ENCODE peak calls at places on chromosomes 6 and 20, in eight cellular contexts. One of them, this sample, is unnamed. For H3K27me3, the result is how much of the 10 kb centered on the place peaks cover.

GRCh38 chr6:140548379-140548778 is 1173.9 kb upstream of the CITED2 start:
- DNase-seq in body of pancreas: no peak
- DNase-seq in tibial artery: no peak
- DNase-seq in suprapubic skin: no peak
- DNase-seq in uterus: no peak
- DNase-seq in NT2/D1: no peak
- DNase-seq in lower lobe of right lung: no peak
- DNase-seq in H7: no peak
- DNase-seq in this sample: no peak

GRCh38 chr6:27205375-27206278 is 41.9 kb upstream of the PRSS16 start:
- DNase-seq in body of pancreas: no peak
- DNase-seq in NT2/D1: no peak
- DNase-seq in suprapubic skin: no peak
- DNase-seq in tibial artery: no peak
- DNase-seq in lower lobe of right lung: no peak
- DNase-seq in uterus: no peak
- DNase-seq in H7: peak
- DNase-seq in this sample: no peak

GRCh38 chr6:150765457-150765764 is 100.1 kb upstream of the MTHFD1L start:
- DNase-seq in body of pancreas: no peak
- DNase-seq in uterus: no peak
- DNase-seq in H7: no peak
- DNase-seq in lower lobe of right lung: no peak
- DNase-seq in NT2/D1: no peak
- DNase-seq in tibial artery: no peak
- DNase-seq in suprapubic skin: no peak
- DNase-seq in this sample: no peak

GRCh38 chr6:111204881-111205280 is 117.6 kb downstream of the SLC16A10 start:
- DNase-seq in H7: no peak
- DNase-seq in body of pancreas: no peak
- DNase-seq in NT2/D1: no peak
- DNase-seq in lower lobe of right lung: no peak
- DNase-seq in tibial artery: no peak
- DNase-seq in uterus: no peak
- DNase-seq in suprapubic skin: no peak
- DNase-seq in this sample: no peak

GRCh38 chr6:118660218-118660569 is 8.8 kb upstream of the CEP85L start:
- DNase-seq in body of pancreas: no peak
- DNase-seq in uterus: peak
- DNase-seq in suprapubic skin: no peak
- DNase-seq in lower lobe of right lung: no peak
- DNase-seq in NT2/D1: no peak
- DNase-seq in H7: no peak
- DNase-seq in tibial artery: no peak
- DNase-seq in this sample: no peak

GRCh38 chr6:21886601-21887091 is 293.1 kb downstream of the SOX4 start:
- DNase-seq in body of pancreas: no peak
- DNase-seq in uterus: no peak
- DNase-seq in suprapubic skin: no peak
- DNase-seq in lower lobe of right lung: no peak
- DNase-seq in tibial artery: no peak
- DNase-seq in H7: no peak
- DNase-seq in NT2/D1: no peak
- DNase-seq in this sample: no peak

GRCh38 chr6:158387036-158387435 is 74.8 kb downstream of the TULP4 start:
- DNase-seq in NT2/D1: no peak
- DNase-seq in uterus: no peak
- DNase-seq in lower lobe of right lung: no peak
- DNase-seq in suprapubic skin: no peak
- DNase-seq in H7: no peak
- DNase-seq in tibial artery: no peak
- DNase-seq in body of pancreas: no peak
- DNase-seq in this sample: no peak

GRCh38 chr6:77740380-77740779 is 87.5 kb downstream of the MEI4 start:
- DNase-seq in lower lobe of right lung: no peak
- DNase-seq in suprapubic skin: no peak
- DNase-seq in NT2/D1: no peak
- DNase-seq in H7: peak
- DNase-seq in uterus: no peak
- DNase-seq in tibial artery: no peak
- DNase-seq in body of pancreas: no peak
- DNase-seq in this sample: no peak

GRCh38 chr20:57660510-57661199 is 40.4 kb upstream of the ZBP1 start:
- DNase-seq in suprapubic skin: peak
- DNase-seq in body of pancreas: peak
- DNase-seq in uterus: peak
- DNase-seq in H7: no peak
- DNase-seq in NT2/D1: no peak
- DNase-seq in lower lobe of right lung: peak
- DNase-seq in tibial artery: peak
- DNase-seq in this sample: peak

GRCh38 chr6:10223841-10224240 is 191.0 kb downstream of the TFAP2A start:
- DNase-seq in NT2/D1: no peak
- DNase-seq in suprapubic skin: no peak
- DNase-seq in tibial artery: no peak
- DNase-seq in uterus: no peak
- DNase-seq in lower lobe of right lung: no peak
- DNase-seq in body of pancreas: no peak
- DNase-seq in H7: no peak
- DNase-seq in this sample: no peak

GRCh38 chr20:58233881-58234528 is 5.6 kb upstream of the ANKRD60 start:
- DNase-seq in lower lobe of right lung: no peak
- DNase-seq in NT2/D1: peak
- DNase-seq in body of pancreas: peak
- DNase-seq in tibial artery: no peak
- DNase-seq in suprapubic skin: no peak
- DNase-seq in H7: peak
- DNase-seq in uterus: no peak
- DNase-seq in this sample: no peak

GRCh38 chr6:11229267-11230043 is 3.0 kb downstream of the NEDD9 start:
- DNase-seq in NT2/D1: no peak
- DNase-seq in H7: peak
- DNase-seq in body of pancreas: no peak
- DNase-seq in uterus: no peak
- DNase-seq in suprapubic skin: no peak
- DNase-seq in tibial artery: no peak
- DNase-seq in lower lobe of right lung: no peak
- DNase-seq in this sample: no peak

GRCh38 chr6:166907871-166908806 is 48.2 kb downstream of the RNASET2 start:
- DNase-seq in lower lobe of right lung: no peak
- DNase-seq in suprapubic skin: no peak
- DNase-seq in H7: peak
- DNase-seq in NT2/D1: no peak
- DNase-seq in tibial artery: no peak
- DNase-seq in uterus: no peak
- DNase-seq in body of pancreas: no peak
- DNase-seq in this sample: no peak

GRCh38 chr6:158906926-158907325 is 87.8 kb upstream of the EZR start:
- DNase-seq in NT2/D1: no peak
- DNase-seq in H7: no peak
- DNase-seq in uterus: no peak
- DNase-seq in tibial artery: no peak
- DNase-seq in suprapubic skin: no peak
- DNase-seq in lower lobe of right lung: no peak
- DNase-seq in body of pancreas: no peak
- DNase-seq in this sample: no peak

GRCh38 chr20:19408971-19409370 is 196.5 kb downstream of the SLC24A3 start:
- DNase-seq in body of pancreas: no peak
- DNase-seq in tibial artery: no peak
- DNase-seq in NT2/D1: no peak
- DNase-seq in lower lobe of right lung: no peak
- DNase-seq in H7: no peak
- DNase-seq in suprapubic skin: no peak
- DNase-seq in uterus: no peak
- DNase-seq in this sample: no peak

GRCh38 chr6:157976345-157977175 is 5.1 kb upstream of the SYNJ2 start:
- DNase-seq in lower lobe of right lung: no peak
- DNase-seq in suprapubic skin: no peak
- DNase-seq in tibial artery: no peak
- DNase-seq in uterus: no peak
- DNase-seq in H7: no peak
- DNase-seq in body of pancreas: no peak
- DNase-seq in NT2/D1: no peak
- DNase-seq in this sample: no peak

GRCh38 chr20:7195704-7196103 is 428.2 kb downstream of the BMP2 start:
- DNase-seq in NT2/D1: peak
- DNase-seq in uterus: no peak
- DNase-seq in body of pancreas: no peak
- DNase-seq in lower lobe of right lung: no peak
- DNase-seq in tibial artery: no peak
- DNase-seq in H7: no peak
- DNase-seq in suprapubic skin: no peak
- DNase-seq in this sample: no peak

GRCh38 chr6:137707038-137707589 is 159.9 kb upstream of the TNFAIP3 start:
- DNase-seq in suprapubic skin: no peak
- DNase-seq in body of pancreas: no peak
- DNase-seq in NT2/D1: no peak
- DNase-seq in H7: no peak
- DNase-seq in lower lobe of right lung: no peak
- DNase-seq in tibial artery: no peak
- DNase-seq in uterus: no peak
- DNase-seq in this sample: no peak

GRCh38 chr6:135212020-135212806 is 31.1 kb downstream of the MYB start:
- DNase-seq in H7: no peak
- DNase-seq in suprapubic skin: no peak
- DNase-seq in tibial artery: no peak
- DNase-seq in lower lobe of right lung: no peak
- DNase-seq in NT2/D1: no peak
- DNase-seq in uterus: no peak
- DNase-seq in body of pancreas: no peak
- DNase-seq in this sample: no peak

GRCh38 chr20:21509079-21509596 is 4.7 kb downstream of the NKX2-2 start:
- DNase-seq in lower lobe of right lung: no peak
- DNase-seq in NT2/D1: no peak
- DNase-seq in uterus: no peak
- DNase-seq in tibial artery: no peak
- DNase-seq in suprapubic skin: no peak
- DNase-seq in body of pancreas: no peak
- DNase-seq in H7: no peak
- DNase-seq in this sample: no peak
- H3K27me3 ChIP-seq in lower lobe of right lung: half or more
- H3K27me3 ChIP-seq in NT2/D1: half or more
- H3K27me3 ChIP-seq in uterus: under half
- H3K27me3 ChIP-seq in tibial artery: under half
- H3K27me3 ChIP-seq in suprapubic skin: half or more
- H3K27me3 ChIP-seq in body of pancreas: under half
- H3K27me3 ChIP-seq in H7: half or more
- H3K27me3 ChIP-seq in this sample: half or more

GRCh38 chr20:62549499-62550086 is 73.8 kb upstream of the GATA5 start:
- DNase-seq in lower lobe of right lung: no peak
- DNase-seq in tibial artery: peak
- DNase-seq in body of pancreas: no peak
- DNase-seq in uterus: no peak
- DNase-seq in suprapubic skin: no peak
- DNase-seq in H7: no peak
- DNase-seq in NT2/D1: no peak
- DNase-seq in this sample: no peak
- H3K27me3 ChIP-seq in lower lobe of right lung: half or more
- H3K27me3 ChIP-seq in tibial artery: under half
- H3K27me3 ChIP-seq in body of pancreas: under half
- H3K27me3 ChIP-seq in uterus: under half
- H3K27me3 ChIP-seq in suprapubic skin: half or more
- H3K27me3 ChIP-seq in H7: under half
- H3K27me3 ChIP-seq in NT2/D1: under half
- H3K27me3 ChIP-seq in this sample: half or more

GRCh38 chr20:16613954-16614353 is 40.7 kb upstream of the KIF16B start:
- DNase-seq in body of pancreas: no peak
- DNase-seq in lower lobe of right lung: no peak
- DNase-seq in uterus: no peak
- DNase-seq in NT2/D1: no peak
- DNase-seq in suprapubic skin: no peak
- DNase-seq in tibial artery: no peak
- DNase-seq in H7: no peak
- DNase-seq in this sample: no peak
- H3K27me3 ChIP-seq in body of pancreas: under half
- H3K27me3 ChIP-seq in lower lobe of right lung: under half
- H3K27me3 ChIP-seq in uterus: under half
- H3K27me3 ChIP-seq in NT2/D1: under half
- H3K27me3 ChIP-seq in suprapubic skin: under half
- H3K27me3 ChIP-seq in tibial artery: under half
- H3K27me3 ChIP-seq in H7: under half
- H3K27me3 ChIP-seq in this sample: under half

GRCh38 chr6:82364087-82365010 is 732 bp downstream of the TPBG start:
- DNase-seq in NT2/D1: no peak
- DNase-seq in suprapubic skin: peak
- DNase-seq in uterus: peak
- DNase-seq in lower lobe of right lung: peak
- DNase-seq in H7: peak
- DNase-seq in body of pancreas: peak
- DNase-seq in tibial artery: peak
- DNase-seq in this sample: peak

GRCh38 chr6:82362144-82362543 is 1.5 kb upstream of the TPBG start:
- DNase-seq in body of pancreas: no peak
- DNase-seq in suprapubic skin: no peak
- DNase-seq in uterus: no peak
- DNase-seq in NT2/D1: no peak
- DNase-seq in tibial artery: no peak
- DNase-seq in H7: no peak
- DNase-seq in lower lobe of right lung: no peak
- DNase-seq in this sample: no peak

GRCh38 chr6:82362868-82363267 is 749 bp upstream of the TPBG start:
- DNase-seq in NT2/D1: no peak
- DNase-seq in lower lobe of right lung: no peak
- DNase-seq in uterus: peak
- DNase-seq in H7: peak
- DNase-seq in suprapubic skin: peak
- DNase-seq in body of pancreas: no peak
- DNase-seq in tibial artery: no peak
- DNase-seq in this sample: no peak

GRCh38 chr6:82365011-82365751 is 1.6 kb downstream of the TPBG start:
- DNase-seq in lower lobe of right lung: peak
- DNase-seq in body of pancreas: peak
- DNase-seq in suprapubic skin: no peak
- DNase-seq in uterus: peak
- DNase-seq in tibial artery: peak
- DNase-seq in H7: peak
- DNase-seq in NT2/D1: no peak
- DNase-seq in this sample: peak

DNA sequence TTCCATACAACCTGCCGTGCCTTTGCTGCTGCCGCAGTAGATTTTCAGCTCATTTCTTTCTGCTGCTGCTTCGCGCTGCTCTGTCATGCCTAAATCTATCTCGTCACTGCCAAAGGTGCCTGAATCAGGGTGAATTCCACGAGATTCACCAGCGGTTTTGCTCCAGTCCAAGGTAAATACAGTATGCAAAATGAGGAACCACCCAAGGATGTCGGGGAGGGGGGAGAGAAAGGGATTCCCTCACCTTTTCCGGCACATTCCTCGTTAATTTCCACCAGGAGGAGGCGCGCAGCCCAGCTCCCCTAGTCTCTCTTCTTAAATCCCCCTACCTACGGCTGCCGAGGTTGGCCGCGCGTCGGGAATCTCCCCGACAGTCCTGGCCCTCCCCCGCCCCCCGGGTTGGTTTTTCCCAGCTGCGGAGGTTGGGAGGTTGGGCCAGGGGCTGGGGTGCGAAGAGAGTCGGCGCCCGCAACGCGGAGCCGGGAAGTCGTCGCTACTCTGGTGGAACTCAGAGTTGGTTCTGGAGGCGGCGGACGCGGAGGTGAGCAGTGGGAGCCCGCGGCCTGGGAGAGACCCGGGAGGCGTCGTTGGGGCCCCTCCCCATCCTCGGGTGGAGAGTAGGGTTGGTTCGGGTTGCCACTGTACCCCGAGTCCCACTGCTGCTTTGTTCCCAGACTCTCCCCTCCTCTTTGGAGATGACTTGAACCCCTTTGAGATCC is at the start of gene TPBG:
- DNase-seq in suprapubic skin: peak
- DNase-seq in lower lobe of right lung: peak
- DNase-seq in NT2/D1: peak
- DNase-seq in tibial artery: peak
- DNase-seq in H7: peak
- DNase-seq in uterus: peak
- DNase-seq in body of pancreas: peak
- DNase-seq in this sample: peak
- H3K27me3 ChIP-seq in suprapubic skin: under half
- H3K27me3 ChIP-seq in lower lobe of right lung: under half
- H3K27me3 ChIP-seq in NT2/D1: under half
- H3K27me3 ChIP-seq in tibial artery: under half
- H3K27me3 ChIP-seq in H7: under half
- H3K27me3 ChIP-seq in uterus: under half
- H3K27me3 ChIP-seq in body of pancreas: under half
- H3K27me3 ChIP-seq in this sample: under half